ENCODE peak calls at places on chromosomes 12 and 14, in six cellular contexts. N is Panc1; G is lower lobe of right lung; J is CD8-positive, alpha-beta T cell; T is right lobe of liver; S is foreskin keratinocyte. W is an unnamed sample.

GRCh38 chr14:22122227-22123187 is 448.9 kb upstream of the OR4E1 start:
- ATAC-seq in T (no peak), G (no peak), J (peak), S (peak), N (no peak), W (no peak)

GRCh38 chr12:27534765-27535161 is 10.8 kb downstream of the PPFIBP1 start:
- ATAC-seq in J (peak), T (no peak), G (no peak), S (no peak), N (no peak), W (no peak)

GRCh38 chr12:44728566-44728965 is 147.5 kb downstream of the NELL2 start:
- ATAC-seq in N (no peak), J (no peak), S (no peak), G (no peak), T (no peak), W (no peak)

GRCh38 chr14:65303902-65304222 is 108.7 kb upstream of the FUT8 start:
- ATAC-seq in T (no peak), G (no peak), S (peak), N (no peak), J (no peak), W (no peak)

GRCh38 chr14:29085546-29085945 is 319.0 kb downstream of the FOXG1 start:
- ATAC-seq in G (no peak), T (no peak), J (no peak), N (no peak), S (peak), W (no peak)

GRCh38 chr12:26833692-26834168 is 736 bp upstream of the ITPR2 start:
- ATAC-seq in T (peak), J (peak), G (peak), N (peak), S (no peak), W (no peak)

GRCh38 chr12:8780389-8780788 is 42.0 kb upstream of the A2ML1 start:
- ATAC-seq in T (no peak), J (no peak), N (no peak), S (peak), G (peak), W (no peak)

GRCh38 chr12:120474092-120474960 is 4.8 kb upstream of the SRSF9 start:
- ATAC-seq in N (peak), S (peak), T (peak), G (peak), J (no peak), W (no peak)

GRCh38 chr12:119803391-119803791 is 73.7 kb downstream of the CIT start:
- ATAC-seq in N (no peak), T (no peak), G (peak), S (no peak), J (no peak), W (no peak)

GRCh38 chr14:68906439-68906838 is 72.7 kb downstream of the ACTN1 start:
- ATAC-seq in S (no peak), T (no peak), N (no peak), G (no peak), J (no peak), W (no peak)

GRCh38 chr14:50666772-50667490 is 1.2 kb downstream of the SAV1 start:
- ATAC-seq in J (peak), N (peak), S (peak), G (peak), T (peak), W (peak)

GRCh38 chr12:3576891-3577290 is 85.9 kb downstream of the PRMT8 start:
- ATAC-seq in N (no peak), J (no peak), G (no peak), S (no peak), T (no peak), W (no peak)

GRCh38 chr14:71803539-71804260 is 128.5 kb upstream of the RGS6 start:
- ATAC-seq in S (no peak), T (no peak), G (peak), J (no peak), N (peak), W (no peak)

GRCh38 chr12:20274008-20274407 is 94.3 kb upstream of the PDE3A start:
- ATAC-seq in J (no peak), G (no peak), T (no peak), S (no peak), N (no peak), W (peak)

GRCh38 chr12:109680521-109681030 is 33.0 kb upstream of the FAM222A start:
- ATAC-seq in J (no peak), S (no peak), G (no peak), T (peak), N (no peak), W (no peak)

GRCh38 chr12:14843425-14843887 is at the start of gene ART4:
- ATAC-seq in S (no peak), G (peak), N (no peak), T (peak), J (no peak), W (no peak)

GRCh38 chr12:93836616-93837260 is 159.6 kb downstream of the CRADD start:
- ATAC-seq in N (no peak), T (no peak), S (no peak), J (no peak), G (no peak), W (no peak)

GRCh38 chr12:120199595-120200306 is 1.2 kb downstream of the RPLP0 start:
- ATAC-seq in N (no peak), T (no peak), G (peak), J (no peak), S (no peak), W (peak)

GRCh38 chr14:50475460-50475859 is 56.9 kb downstream of the MAP4K5 start:
- ATAC-seq in S (peak), G (no peak), J (no peak), T (no peak), N (no peak), W (no peak)

GRCh38 chr12:95663525-95663924 is 112.2 kb upstream of the USP44 start:
- ATAC-seq in S (no peak), N (no peak), J (no peak), T (peak), G (no peak), W (no peak)

GRCh38 chr12:108060910-108061309 is 68.2 kb upstream of the WSCD2 start:
- ATAC-seq in S (no peak), J (no peak), G (no peak), N (no peak), T (no peak), W (no peak)

GRCh38 chr12:108066583-108067234 is 62.4 kb upstream of the WSCD2 start:
- ATAC-seq in J (no peak), G (no peak), T (no peak), S (no peak), N (no peak), W (no peak)

GRCh38 chr12:108060054-108060453 is 69.0 kb upstream of the WSCD2 start:
- ATAC-seq in N (no peak), J (no peak), S (no peak), G (no peak), T (no peak), W (no peak)

GRCh38 chr12:108065061-108065460 is 64.0 kb upstream of the WSCD2 start:
- ATAC-seq in S (no peak), G (no peak), N (no peak), T (no peak), J (no peak), W (no peak)

GRCh38 chr12:108063192-108063591 is 65.9 kb upstream of the WSCD2 start:
- ATAC-seq in T (no peak), J (no peak), N (no peak), G (no peak), S (no peak), W (no peak)
- TF ChIP-seq CTCF in T (peak), J (no peak), N (peak), G (no peak), S (peak), W (peak)

DNA sequence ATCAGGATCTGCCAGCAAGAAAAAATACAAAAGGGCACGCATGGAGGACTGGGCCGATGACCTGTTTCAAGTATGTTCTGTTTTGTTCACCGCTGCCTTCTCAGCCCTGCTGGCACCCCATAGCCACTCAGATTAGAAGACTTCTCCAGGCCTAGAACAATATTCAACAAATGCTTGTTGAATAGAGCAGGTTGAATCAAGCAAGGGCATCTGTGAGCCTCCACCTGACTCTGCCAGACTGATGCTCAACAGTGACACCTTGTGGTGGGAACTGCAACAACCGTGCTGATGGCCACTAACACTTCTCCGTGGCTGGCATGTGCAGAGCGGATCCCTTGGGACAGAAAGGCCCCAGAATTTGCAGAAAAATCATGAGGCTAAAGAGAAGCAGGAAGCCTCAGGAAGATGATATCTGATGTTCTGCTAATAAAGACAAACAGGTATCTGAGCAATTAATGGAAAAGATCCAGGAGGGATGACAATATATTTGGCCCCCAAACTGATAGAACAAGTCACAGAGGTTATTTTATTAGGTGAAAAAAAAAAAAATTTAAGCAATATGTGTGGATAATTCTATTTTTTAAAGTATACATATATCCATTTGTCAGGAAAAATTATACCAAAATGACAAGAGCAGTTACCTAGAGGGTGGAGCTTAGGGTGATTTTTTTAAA is 114.3 kb downstream of the KSR2 start:
- ATAC-seq in G (peak), N (peak), T (peak), J (no peak), S (peak), W (no peak)
- TF ChIP-seq CTCF in G (peak), N (peak), T (peak), J (peak), S (peak), W (peak)

GRCh38 chr14:75176142-75176820 is at the start of gene TMED10:
- ATAC-seq in G (peak), T (peak), N (peak), S (peak), J (peak), W (peak)
- TF ChIP-seq CTCF in G (no peak), T (no peak), N (no peak), S (no peak), J (no peak), W (peak)

DNA sequence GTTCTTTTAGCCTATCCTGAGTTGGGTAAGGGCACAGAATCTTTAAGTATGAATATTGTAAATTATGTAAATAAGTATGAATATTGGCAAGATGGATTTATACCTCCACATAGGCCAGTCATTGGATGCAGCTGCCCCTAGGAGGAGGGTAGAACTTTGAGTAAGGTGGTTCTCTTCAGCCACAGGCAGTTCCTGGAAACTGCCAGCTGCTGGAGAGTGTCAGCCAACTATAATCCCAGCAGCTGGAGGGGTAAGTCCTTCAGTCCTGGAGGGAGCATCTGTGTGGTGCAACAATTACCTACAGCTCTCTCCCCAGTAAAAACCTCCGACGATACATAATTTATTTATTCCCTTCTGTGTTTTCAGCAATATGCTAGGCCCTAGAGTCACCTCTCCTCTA is 65.8 kb upstream of the TMPO start:
- ATAC-seq in T (no peak), G (no peak), S (no peak), N (no peak), J (no peak), W (no peak)
- TF ChIP-seq CTCF in T (no peak), G (no peak), S (no peak), N (no peak), J (no peak), W (no peak)

W was measured in gastroesophageal sphincter.